ENCODE peak calls at places on chromosome 14, in four cellular contexts. F is stimulated activated naive CD8-positive, alpha-beta T cell treated with anti-CD3 and anti-CD28 coated beads, Interleukin-15, amount 100 ng/mL, for 72 hours; I is uterus; M is RWPE2. R is an unnamed sample.
A peak's percentile ranks its signal among the peaks of the same experiment; 100 is the strongest.

GRCh38 chr14:53019391-53019790 is 68.5 kb upstream of the FERMT2 start:
- DNase-seq in M (no peak), F (no peak), I (no peak), R (no peak)

GRCh38 chr14:90599748-90600507 is 203.1 kb downstream of the CALM1 start:
- DNase-seq in M (no peak), F (no peak), I (no peak), R (no peak)

GRCh38 chr14:103135333-103136075 is 12.2 kb downstream of the TNFAIP2 start:
- DNase-seq in M (no peak), F (no peak), I (no peak), R (no peak)

GRCh38 chr14:30443368-30444007 is 115.5 kb upstream of the G2E3 start:
- DNase-seq in M (no peak), F (no peak), I (no peak), R (no peak)

GRCh38 chr14:69077841-69078240 is 75.1 kb downstream of the DCAF5 start:
- DNase-seq in F (no peak), I (no peak), M (no peak), R (no peak)

GRCh38 chr14:90911121-90911520 is 94.9 kb upstream of the TTC7B start:
- DNase-seq in I (no peak), F (no peak), M (no peak), R (no peak)

GRCh38 chr14:102590667-102591099 is 1.8 kb upstream of the RCOR1 start:
- DNase-seq in I (peak; percentile 52), F (no peak), M (no peak), R (no peak)

GRCh38 chr14:24817638-24818053 is 183.7 kb upstream of the GZMB start:
- DNase-seq in F (no peak), M (no peak), I (no peak), R (no peak)

GRCh38 chr14:52081964-52082363 is 13.1 kb upstream of the NID2 start:
- DNase-seq in M (no peak), F (no peak), I (no peak), R (no peak)

GRCh38 chr14:66117600-66117999 is 368.6 kb upstream of the CCDC196 start:
- DNase-seq in F (no peak), M (no peak), I (no peak), R (no peak)

GRCh38 chr14:30069536-30069935 is 141.9 kb upstream of the PRKD1 start:
- DNase-seq in F (no peak), I (no peak), M (no peak), R (no peak)

GRCh38 chr14:56219666-56220413 is 101.6 kb downstream of the PELI2 start:
- DNase-seq in I (no peak), F (no peak), M (no peak), R (no peak)

GRCh38 chr14:75831455-75831854 is 150.3 kb downstream of the TGFB3 start:
- DNase-seq in F (peak; percentile 21), I (peak; percentile 80), M (peak; percentile 79), R (no peak)

GRCh38 chr14:56554301-56554700 is 25.3 kb upstream of the TMEM260 start:
- DNase-seq in M (no peak), F (no peak), I (no peak), R (no peak)

GRCh38 chr14:69325646-69326265 is 65.8 kb downstream of the GALNT16 start:
- DNase-seq in M (peak; percentile 51), F (no peak), I (peak; percentile 7), R (no peak)

GRCh38 chr14:31682768-31683167 is 121.6 kb downstream of the NUBPL start:
- DNase-seq in F (no peak), I (no peak), M (no peak), R (no peak)

GRCh38 chr14:32774214-32774613 is 164.5 kb upstream of the NPAS3 start:
- DNase-seq in I (no peak), M (no peak), F (no peak), R (no peak)

GRCh38 chr14:77950371-77950770 is 150.5 kb downstream of the ADCK1 start:
- DNase-seq in M (no peak), I (peak; percentile 25), F (no peak), R (no peak)

GRCh38 chr14:72763892-72764291 is 130.0 kb downstream of the DPF3 start:
- DNase-seq in F (no peak), I (no peak), M (no peak), R (no peak)

GRCh38 chr14:24780278-24780677 is 146.3 kb upstream of the GZMB start:
- DNase-seq in I (no peak), F (no peak), M (no peak), R (no peak)

GRCh38 chr14:77406718-77407117 is 16.6 kb downstream of the NOXRED1 start:
- DNase-seq in M (no peak), I (no peak), F (no peak), R (no peak)

GRCh38 chr14:34874386-34875030 is 652 bp downstream of the BAZ1A start:
- DNase-seq in F (peak; percentile 81), M (peak; percentile 75), I (peak; percentile 37), R (peak; percentile 19)

GRCh38 chr14:96055065-96055752 is 16.0 kb downstream of the C14orf132 start:
- DNase-seq in I (no peak), M (no peak), F (no peak), R (no peak)

GRCh38 chr14:66910306-66910705 is 278.9 kb upstream of the GARIN2 start:
- DNase-seq in I (no peak), F (no peak), M (no peak), R (no peak)

GRCh38 chr14:98689936-98690335 is 582.1 kb downstream of the BCL11B start:
- DNase-seq in M (no peak), F (no peak), I (no peak), R (no peak)